ENCODE peak calls at places on chromosomes 12 and 14, in seven cellular contexts. D is neural progenitor cell, N is uterus, T is stomach, R is transverse colon, Z is astrocyte, F is left lung. V is an unnamed sample.

GRCh38 chr12:52203126-52203921 is 11.5 kb upstream of the KRT80 start:
- DNase-seq in D (peak; percentile 31), N (peak; percentile 69), T (peak; percentile 36), R (peak; percentile 78), Z (peak; percentile 87), F (peak; percentile 84), V (peak; percentile 70)

GRCh38 chr14:75969126-75969525 is 12.7 kb downstream of the TGFB3 start:
- DNase-seq in D (no peak), N (no peak), T (no peak), R (no peak), Z (no peak), F (no peak), V (no peak)

GRCh38 chr12:121830588-121831265 is 26.9 kb downstream of the SETD1B start:
- DNase-seq in D (no peak), N (no peak), T (no peak), R (no peak), Z (no peak), F (no peak), V (no peak)

GRCh38 chr12:26346748-26347147 is 151.4 kb downstream of the SSPN start:
- DNase-seq in D (no peak), N (no peak), T (no peak), R (no peak), Z (peak; percentile 47), F (no peak), V (no peak)

GRCh38 chr12:103268831-103269514 is 226.8 kb downstream of the C12orf42 start:
- DNase-seq in D (no peak), N (no peak), T (no peak), R (no peak), Z (no peak), F (no peak), V (no peak)

GRCh38 chr12:66169221-66170170 is at the start of gene TMBIM4:
- DNase-seq in D (peak; percentile 93), N (peak; percentile 85), T (peak; percentile 86), R (peak; percentile 91), Z (peak; percentile 92), F (peak; percentile 96), V (peak; percentile 74)

GRCh38 chr12:43069768-43070221 is 480.2 kb upstream of the PRICKLE1 start:
- DNase-seq in D (no peak), N (peak; percentile 24), T (no peak), R (no peak), Z (peak; percentile 91), F (no peak), V (no peak)

GRCh38 chr12:109239179-109239578 is 69.9 kb downstream of the FOXN4 start:
- DNase-seq in D (no peak), N (no peak), T (no peak), R (no peak), Z (no peak), F (no peak), V (no peak)

GRCh38 chr12:132490481-132491348 is 764 bp downstream of the FBRSL1 start:
- DNase-seq in D (peak; percentile 53), N (no peak), T (no peak), R (no peak), Z (peak; percentile 33), F (no peak), V (no peak)

GRCh38 chr14:77342726-77343397 is 22.0 kb downstream of the GSTZ1 start:
- DNase-seq in D (no peak), N (no peak), T (no peak), R (no peak), Z (peak; percentile 12), F (no peak), V (no peak)

GRCh38 chr12:70364695-70365397 is 1.2 kb upstream of the KCNMB4 start:
- DNase-seq in D (peak; percentile 21), N (no peak), T (no peak), R (no peak), Z (no peak), F (no peak), V (no peak)

GRCh38 chr12:79900951-79901350 is 33.9 kb downstream of the PPP1R12A start:
- DNase-seq in D (no peak), N (no peak), T (no peak), R (no peak), Z (no peak), F (no peak), V (no peak)

GRCh38 chr14:90644882-90645281 is 171.3 kb downstream of the TTC7B start:
- DNase-seq in D (no peak), N (peak; percentile 57), T (no peak), R (no peak), Z (peak; percentile 46), F (no peak), V (no peak)

GRCh38 chr12:48021485-48022179 is 17.4 kb upstream of the COL2A1 start:
- DNase-seq in D (peak; percentile 60), N (no peak), T (peak; percentile 55), R (peak; percentile 55), Z (no peak), F (no peak), V (no peak)

GRCh38 chr14:92582706-92583452 is 69.3 kb downstream of the RIN3 start:
- DNase-seq in D (no peak), N (no peak), T (no peak), R (no peak), Z (no peak), F (no peak), V (no peak)

GRCh38 chr14:94045101-94045500 is 19.0 kb downstream of the OTUB2 start:
- DNase-seq in D (no peak), N (peak; percentile 5), T (no peak), R (no peak), Z (no peak), F (no peak), V (no peak)

GRCh38 chr12:89384050-89384749 is 31.9 kb upstream of the DUSP6 start:
- DNase-seq in D (peak; percentile 48), N (peak; percentile 63), T (peak; percentile 62), R (peak; percentile 68), Z (peak; percentile 85), F (no peak), V (peak; percentile 59)

GRCh38 chr12:4535871-4536270 is 2.8 kb upstream of the RAD51AP1 start:
- DNase-seq in D (no peak), N (no peak), T (no peak), R (no peak), Z (no peak), F (no peak), V (no peak)

GRCh38 chr12:4530982-4531586 is 7.6 kb upstream of the RAD51AP1 start:
- DNase-seq in D (no peak), N (no peak), T (no peak), R (no peak), Z (no peak), F (no peak), V (no peak)

GRCh38 chr12:4538207-4539160 is at the start of gene RAD51AP1:
- DNase-seq in D (peak; percentile 98), N (peak; percentile 92), T (peak; percentile 94), R (peak; percentile 95), Z (peak; percentile 96), F (peak; percentile 95), V (peak; percentile 88)

GRCh38 chr12:4539167-4539870 is 629 bp downstream of the RAD51AP1 start:
- DNase-seq in D (no peak), N (no peak), T (no peak), R (no peak), Z (no peak), F (no peak), V (no peak)

GRCh38 chr12:4535092-4535491 is 3.6 kb upstream of the RAD51AP1 start:
- DNase-seq in D (no peak), N (no peak), T (no peak), R (no peak), Z (no peak), F (no peak), V (no peak)
- H3K36me3 ChIP-seq in D (no peaks in the 10 kb centered on the region), N (no peaks in the 10 kb centered on the region), T (peaks cover 52% of the 10 kb centered on the region), R (peaks cover 14% of the 10 kb centered on the region), Z (peaks cover 16% of the 10 kb centered on the region), F (peaks cover 44% of the 10 kb centered on the region), V (peaks cover 42% of the 10 kb centered on the region)

GRCh38 chr12:126608607-126609175 is 1543.5 kb downstream of the AACS start:
- DNase-seq in D (no peak), N (no peak), T (no peak), R (no peak), Z (no peak), F (no peak), V (no peak)
- H3K36me3 ChIP-seq in D (no peaks in the 10 kb centered on the region), N (no peaks in the 10 kb centered on the region), T (no peaks in the 10 kb centered on the region), R (no peaks in the 10 kb centered on the region), Z (no peaks in the 10 kb centered on the region), F (no peaks in the 10 kb centered on the region), V (no peaks in the 10 kb centered on the region)

DNA sequence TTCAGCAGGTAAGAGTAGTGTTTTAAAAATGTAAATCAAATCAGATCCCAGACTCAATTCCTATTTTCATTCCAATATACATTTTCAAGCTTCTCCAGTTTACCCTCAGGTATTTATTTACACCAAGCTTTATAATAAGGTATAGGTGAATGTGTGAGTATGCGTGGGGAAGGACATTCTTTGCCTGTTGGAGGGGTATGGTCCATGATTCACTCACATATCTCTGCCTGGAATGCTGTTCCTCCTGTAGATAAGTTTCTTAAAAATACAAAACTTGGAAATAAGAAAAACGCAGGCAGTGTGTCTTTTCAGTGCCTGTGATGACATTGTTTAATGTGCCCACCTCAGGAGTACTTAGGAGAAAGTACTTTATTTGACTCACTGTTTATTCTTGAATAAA is 118.6 kb downstream of the CCDC91 start:
- DNase-seq in D (no peak), N (no peak), T (no peak), R (no peak), Z (peak; percentile 42), F (no peak), V (no peak)
- H3K36me3 ChIP-seq in D (no peaks in the 10 kb centered on the region), N (no peaks in the 10 kb centered on the region), T (peaks cover 17% of the 10 kb centered on the region), R (no peaks in the 10 kb centered on the region), Z (no peaks in the 10 kb centered on the region), F (peaks cover 6% of the 10 kb centered on the region), V (no peaks in the 10 kb centered on the region)

DNA sequence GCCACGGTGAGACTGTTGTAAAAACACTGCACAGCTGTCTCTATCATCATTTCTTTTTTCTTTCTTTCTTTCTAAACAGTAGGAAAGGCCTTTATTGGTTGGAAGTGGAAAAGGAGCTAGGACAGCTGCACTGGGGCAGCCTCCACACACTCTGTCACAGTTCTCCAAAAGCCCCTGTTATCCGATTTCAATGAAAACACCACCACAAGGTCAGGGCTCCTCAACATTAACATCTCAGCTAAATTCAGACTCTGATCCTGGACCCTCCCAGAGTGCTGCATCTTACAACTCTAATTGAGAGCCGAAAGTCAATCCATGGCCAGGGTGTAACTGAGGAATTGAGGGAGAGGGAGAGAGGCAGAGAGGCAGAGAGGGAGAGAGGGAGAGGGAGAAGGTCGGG is 32.2 kb downstream of the DICER1 start:
- DNase-seq in D (no peak), N (no peak), T (no peak), R (no peak), Z (no peak), F (no peak), V (no peak)
- H3K36me3 ChIP-seq in D (no peaks in the 10 kb centered on the region), N (no peaks in the 10 kb centered on the region), T (peaks cover 51% of the 10 kb centered on the region), R (peaks cover 12% of the 10 kb centered on the region), Z (peaks cover 9% of the 10 kb centered on the region), F (peaks cover 56% of the 10 kb centered on the region), V (no peaks in the 10 kb centered on the region)

GRCh38 chr14:74601982-74602381 is 10.1 kb downstream of the LTBP2 start:
- DNase-seq in D (no peak), N (no peak), T (no peak), R (no peak), Z (no peak), F (no peak), V (no peak)
- H3K36me3 ChIP-seq in D (no peaks in the 10 kb centered on the region), N (no peaks in the 10 kb centered on the region), T (peaks cover 13% of the 10 kb centered on the region), R (no peaks in the 10 kb centered on the region), Z (peaks cover 24% of the 10 kb centered on the region), F (no peaks in the 10 kb centered on the region), V (no peaks in the 10 kb centered on the region)

DNA sequence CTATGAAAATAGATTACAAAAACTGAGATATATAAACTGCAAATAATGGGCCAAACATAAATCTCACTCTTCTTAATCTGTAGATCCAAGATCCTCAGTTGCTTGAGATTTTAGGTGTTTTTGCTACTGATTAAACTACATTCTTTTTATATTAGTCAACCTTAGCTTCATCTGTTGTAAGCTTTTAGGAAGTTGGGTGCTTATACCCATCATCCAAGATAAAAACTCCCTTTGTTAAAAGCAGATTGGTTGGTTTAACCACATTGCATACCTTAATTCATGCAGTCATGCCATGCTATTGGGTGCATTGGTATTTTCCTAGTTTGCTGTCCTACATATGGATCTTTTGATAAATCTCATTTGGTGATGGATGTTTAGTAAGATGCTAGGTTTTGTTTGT is 46.2 kb upstream of the DIP2B start:
- DNase-seq in D (no peak), N (no peak), T (no peak), R (no peak), Z (peak; percentile 64), F (no peak), V (no peak)
- H3K36me3 ChIP-seq in D (peaks cover 18% of the 10 kb centered on the region), N (no peaks in the 10 kb centered on the region), T (peaks cover 89% of the 10 kb centered on the region), R (peaks cover 18% of the 10 kb centered on the region), Z (peaks cover 10% of the 10 kb centered on the region), F (peaks cover 86% of the 10 kb centered on the region), V (no peaks in the 10 kb centered on the region)